ENCODE peak calls at places on chromosomes 4 and X, in seven cellular contexts. One of them, this sample, is unnamed.

GRCh38 chrX:151801980-151802379 is 67.4 kb downstream of the CNGA2 start:
- DNase-seq in esophagus muscularis mucosa: no peak
- DNase-seq in transverse colon: no peak
- DNase-seq in GM23338: peak; percentile 17
- DNase-seq in GM12878: no peak
- DNase-seq in suprapubic skin: no peak
- DNase-seq in stomach: no peak
- DNase-seq in this sample: no peak

GRCh38 chr4:26751004-26751403 is 109.6 kb upstream of the STIM2 start:
- DNase-seq in esophagus muscularis mucosa: no peak
- DNase-seq in transverse colon: no peak
- DNase-seq in GM12878: no peak
- DNase-seq in GM23338: no peak
- DNase-seq in stomach: no peak
- DNase-seq in suprapubic skin: no peak
- DNase-seq in this sample: no peak

GRCh38 chr4:40190880-40191815 is 5.7 kb upstream of the RHOH start:
- DNase-seq in GM12878: no peak
- DNase-seq in transverse colon: no peak
- DNase-seq in suprapubic skin: no peak
- DNase-seq in GM23338: no peak
- DNase-seq in esophagus muscularis mucosa: no peak
- DNase-seq in stomach: no peak
- DNase-seq in this sample: peak; percentile 58

GRCh38 chr4:118290951-118291350 is 61.9 kb downstream of the PRSS12 start:
- DNase-seq in transverse colon: no peak
- DNase-seq in stomach: no peak
- DNase-seq in suprapubic skin: no peak
- DNase-seq in esophagus muscularis mucosa: no peak
- DNase-seq in GM23338: no peak
- DNase-seq in GM12878: no peak
- DNase-seq in this sample: no peak

GRCh38 chr4:109359040-109359646 is 56.7 kb upstream of the COL25A1 start:
- DNase-seq in GM12878: peak; percentile 19
- DNase-seq in stomach: no peak
- DNase-seq in suprapubic skin: no peak
- DNase-seq in transverse colon: no peak
- DNase-seq in esophagus muscularis mucosa: no peak
- DNase-seq in GM23338: no peak
- DNase-seq in this sample: no peak

GRCh38 chr4:7419961-7420660 is 14.6 kb downstream of the PSAPL1 start:
- DNase-seq in GM23338: no peak
- DNase-seq in transverse colon: no peak
- DNase-seq in esophagus muscularis mucosa: no peak
- DNase-seq in GM12878: no peak
- DNase-seq in suprapubic skin: peak; percentile 73
- DNase-seq in stomach: peak; percentile 4
- DNase-seq in this sample: no peak

GRCh38 chr4:26192921-26193894 is 127.6 kb upstream of the RBPJ start:
- DNase-seq in esophagus muscularis mucosa: no peak
- DNase-seq in stomach: no peak
- DNase-seq in GM23338: no peak
- DNase-seq in suprapubic skin: no peak
- DNase-seq in GM12878: no peak
- DNase-seq in transverse colon: no peak
- DNase-seq in this sample: no peak

GRCh38 chr4:183840311-183840710 is 64.8 kb upstream of the STOX2 start:
- DNase-seq in suprapubic skin: no peak
- DNase-seq in esophagus muscularis mucosa: no peak
- DNase-seq in transverse colon: peak; percentile 81
- DNase-seq in stomach: peak; percentile 88
- DNase-seq in GM12878: peak; percentile 5
- DNase-seq in GM23338: peak; percentile 95
- DNase-seq in this sample: peak; percentile 77

GRCh38 chr4:44725166-44725565 is 1.2 kb downstream of the GNPDA2 start:
- DNase-seq in GM12878: no peak
- DNase-seq in stomach: no peak
- DNase-seq in GM23338: no peak
- DNase-seq in transverse colon: no peak
- DNase-seq in esophagus muscularis mucosa: no peak
- DNase-seq in suprapubic skin: no peak
- DNase-seq in this sample: no peak

GRCh38 chr4:184472540-184473264 is 1.6 kb downstream of the IRF2 start:
- DNase-seq in transverse colon: peak; percentile 92
- DNase-seq in stomach: peak; percentile 92
- DNase-seq in suprapubic skin: peak; percentile 89
- DNase-seq in GM12878: no peak
- DNase-seq in esophagus muscularis mucosa: peak; percentile 94
- DNase-seq in GM23338: peak; percentile 79
- DNase-seq in this sample: peak; percentile 50

GRCh38 chr4:182265881-182266280 is 22.7 kb downstream of the TENM3 start:
- DNase-seq in suprapubic skin: no peak
- DNase-seq in stomach: no peak
- DNase-seq in GM12878: no peak
- DNase-seq in transverse colon: no peak
- DNase-seq in esophagus muscularis mucosa: no peak
- DNase-seq in GM23338: peak; percentile 54
- DNase-seq in this sample: no peak

GRCh38 chr4:139973611-139974010 is 180.4 kb downstream of the MAML3 start:
- DNase-seq in transverse colon: no peak
- DNase-seq in GM23338: no peak
- DNase-seq in esophagus muscularis mucosa: no peak
- DNase-seq in suprapubic skin: no peak
- DNase-seq in GM12878: no peak
- DNase-seq in stomach: no peak
- DNase-seq in this sample: no peak

GRCh38 chr4:110449947-110450346 is 26.0 kb upstream of the ENPEP start:
- DNase-seq in stomach: no peak
- DNase-seq in GM23338: no peak
- DNase-seq in transverse colon: peak; percentile 82
- DNase-seq in esophagus muscularis mucosa: no peak
- DNase-seq in suprapubic skin: no peak
- DNase-seq in GM12878: no peak
- DNase-seq in this sample: no peak

GRCh38 chr4:127783026-127783769 is 1.1 kb downstream of the HSPA4L start:
- DNase-seq in stomach: peak; percentile 60
- DNase-seq in suprapubic skin: peak; percentile 86
- DNase-seq in GM12878: no peak
- DNase-seq in transverse colon: peak; percentile 65
- DNase-seq in esophagus muscularis mucosa: peak; percentile 92
- DNase-seq in GM23338: peak; percentile 69
- DNase-seq in this sample: peak; percentile 73

GRCh38 chrX:110418220-110418856 is 59.7 kb downstream of the RTL9 start:
- DNase-seq in stomach: peak; percentile 32
- DNase-seq in GM23338: peak; percentile 64
- DNase-seq in transverse colon: no peak
- DNase-seq in GM12878: no peak
- DNase-seq in esophagus muscularis mucosa: no peak
- DNase-seq in suprapubic skin: no peak
- DNase-seq in this sample: no peak

GRCh38 chr4:13678186-13678924 is 50.8 kb upstream of the BOD1L1 start:
- DNase-seq in GM12878: no peak
- DNase-seq in stomach: no peak
- DNase-seq in transverse colon: no peak
- DNase-seq in GM23338: no peak
- DNase-seq in esophagus muscularis mucosa: no peak
- DNase-seq in suprapubic skin: no peak
- DNase-seq in this sample: no peak

GRCh38 chr4:41009411-41009810 is 204.9 kb downstream of the APBB2 start:
- DNase-seq in suprapubic skin: no peak
- DNase-seq in stomach: no peak
- DNase-seq in GM23338: no peak
- DNase-seq in GM12878: no peak
- DNase-seq in esophagus muscularis mucosa: no peak
- DNase-seq in transverse colon: no peak
- DNase-seq in this sample: no peak

GRCh38 chrX:17007134-17007768 is 60.8 kb downstream of the REPS2 start:
- DNase-seq in transverse colon: no peak
- DNase-seq in suprapubic skin: no peak
- DNase-seq in esophagus muscularis mucosa: no peak
- DNase-seq in stomach: no peak
- DNase-seq in GM12878: no peak
- DNase-seq in GM23338: peak; percentile 44
- DNase-seq in this sample: no peak

DNA sequence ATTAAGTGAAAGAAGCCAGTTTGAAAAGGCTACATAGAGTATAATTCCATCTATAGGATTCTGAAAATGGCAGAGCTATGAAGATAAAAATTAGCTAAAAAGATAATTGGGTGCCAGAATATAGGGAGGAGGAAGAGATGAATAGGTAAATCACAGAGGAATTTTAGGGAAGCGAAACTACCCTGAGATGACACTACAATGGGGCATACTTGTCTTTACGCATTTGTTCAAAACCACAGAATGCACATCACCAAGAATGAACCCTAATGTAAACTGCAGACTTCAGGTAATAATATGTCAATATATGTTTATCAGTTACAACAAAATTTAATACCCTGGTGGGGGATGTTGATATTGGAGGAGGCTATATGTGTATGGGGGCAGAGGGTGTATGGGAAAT is 1342.9 kb downstream of the ADGRL3 start:
- DNase-seq in stomach: no peak
- DNase-seq in esophagus muscularis mucosa: no peak
- DNase-seq in GM23338: no peak
- DNase-seq in GM12878: no peak
- DNase-seq in transverse colon: no peak
- DNase-seq in suprapubic skin: no peak
- DNase-seq in this sample: no peak
- TF ChIP-seq POLR2AphosphoS5 in stomach: no peak
- TF ChIP-seq POLR2AphosphoS5 in esophagus muscularis mucosa: no peak
- TF ChIP-seq POLR2AphosphoS5 in GM23338: no peak
- TF ChIP-seq POLR2AphosphoS5 in GM12878: no peak
- TF ChIP-seq POLR2AphosphoS5 in transverse colon: no peak
- TF ChIP-seq POLR2AphosphoS5 in suprapubic skin: no peak
- TF ChIP-seq POLR2AphosphoS5 in this sample: no peak

DNA sequence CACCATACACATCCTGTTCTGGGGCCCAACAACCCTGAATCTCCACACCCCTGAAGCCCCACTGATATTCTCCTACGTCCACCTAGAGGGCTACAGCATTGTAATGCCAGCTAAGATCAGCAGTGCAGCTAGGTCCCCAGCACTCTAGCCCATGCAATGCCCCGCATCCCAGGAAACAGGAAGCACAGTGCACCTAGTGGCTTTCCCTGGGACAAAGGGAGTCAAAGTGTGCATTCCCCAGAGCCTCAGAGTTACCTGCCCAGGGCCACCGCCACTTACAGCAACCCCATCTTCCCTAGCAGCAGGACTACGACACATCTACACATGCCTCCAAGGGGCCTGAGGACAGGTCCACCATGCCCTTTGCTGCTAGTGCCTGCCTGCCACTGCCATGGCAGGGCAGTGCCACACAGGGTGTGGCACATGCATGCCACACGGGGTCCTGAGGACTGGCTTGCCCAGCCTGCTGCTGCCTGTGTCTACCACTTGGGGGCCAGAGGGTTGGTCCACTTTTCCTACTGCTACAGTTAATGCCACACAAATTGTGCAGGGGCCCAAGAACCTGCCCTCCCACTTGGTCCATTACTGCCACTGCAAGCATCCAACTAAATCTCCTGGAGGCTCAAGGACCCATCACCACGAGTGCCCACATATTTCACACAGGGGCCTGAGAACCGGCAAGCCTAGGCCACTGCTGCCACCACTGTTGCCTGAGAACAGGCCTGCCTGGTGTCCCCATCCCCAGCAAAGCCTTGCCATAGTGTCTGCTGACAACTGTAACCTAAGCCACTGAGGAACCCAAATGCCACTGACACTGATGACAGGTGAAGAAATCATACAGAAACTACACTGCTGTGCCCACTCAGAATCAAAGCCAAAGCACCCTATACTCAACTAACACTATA is 23.7 kb downstream of the TLR6 start:
- DNase-seq in transverse colon: no peak
- DNase-seq in stomach: no peak
- DNase-seq in GM23338: peak; percentile 38
- DNase-seq in suprapubic skin: no peak
- DNase-seq in esophagus muscularis mucosa: no peak
- DNase-seq in GM12878: no peak
- DNase-seq in this sample: no peak
- H3K36me3 ChIP-seq in transverse colon: no peaks in the 10 kb centered on the region
- H3K36me3 ChIP-seq in stomach: no peaks in the 10 kb centered on the region
- H3K36me3 ChIP-seq in GM23338: no peaks in the 10 kb centered on the region
- H3K36me3 ChIP-seq in suprapubic skin: no peaks in the 10 kb centered on the region
- H3K36me3 ChIP-seq in esophagus muscularis mucosa: no peaks in the 10 kb centered on the region
- H3K36me3 ChIP-seq in GM12878: peaks cover 3% of the 10 kb centered on the region
- H3K36me3 ChIP-seq in this sample: no peaks in the 10 kb centered on the region

DNA sequence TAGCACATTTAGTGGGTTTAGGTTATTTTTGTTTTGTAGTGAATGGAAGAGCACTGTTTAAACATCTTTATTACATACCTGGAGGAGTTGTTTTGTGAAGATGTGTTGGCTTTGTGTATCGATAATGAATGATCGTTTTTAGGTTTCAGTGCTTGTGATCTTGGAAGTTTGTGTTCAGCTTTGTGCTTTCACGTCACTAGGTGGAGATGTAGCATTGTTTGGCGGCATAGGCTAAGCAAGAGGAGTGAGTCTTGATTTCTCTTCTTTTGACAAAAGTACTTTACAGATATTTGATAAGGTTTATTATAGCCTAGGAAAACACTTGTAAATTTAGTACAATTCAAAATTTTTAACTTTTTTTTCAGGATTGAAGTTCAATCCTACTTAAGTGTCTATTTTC is 50.4 kb downstream of the PDK3 start:
- DNase-seq in stomach: no peak
- DNase-seq in suprapubic skin: no peak
- DNase-seq in esophagus muscularis mucosa: no peak
- DNase-seq in GM12878: no peak
- DNase-seq in GM23338: peak; percentile 34
- DNase-seq in transverse colon: no peak
- DNase-seq in this sample: no peak
- TF ChIP-seq CTCF in stomach: no peak
- TF ChIP-seq CTCF in suprapubic skin: no peak
- TF ChIP-seq CTCF in esophagus muscularis mucosa: peak; percentile 19
- TF ChIP-seq CTCF in GM12878: peak; percentile 23
- TF ChIP-seq CTCF in GM23338: peak; percentile 44
- TF ChIP-seq CTCF in transverse colon: no peak
- TF ChIP-seq CTCF in this sample: peak; percentile 6

GRCh38 chrX:68842781-68843581 is 14.2 kb downstream of the EFNB1 start:
- DNase-seq in transverse colon: peak; percentile 51
- DNase-seq in suprapubic skin: no peak
- DNase-seq in stomach: peak; percentile 39
- DNase-seq in esophagus muscularis mucosa: no peak
- DNase-seq in GM12878: no peak
- DNase-seq in GM23338: no peak
- DNase-seq in this sample: no peak
- TF ChIP-seq POLR2AphosphoS5 in transverse colon: no peak
- TF ChIP-seq POLR2AphosphoS5 in suprapubic skin: no peak
- TF ChIP-seq POLR2AphosphoS5 in stomach: no peak
- TF ChIP-seq POLR2AphosphoS5 in esophagus muscularis mucosa: no peak
- TF ChIP-seq POLR2AphosphoS5 in GM12878: no peak
- TF ChIP-seq POLR2AphosphoS5 in GM23338: no peak
- TF ChIP-seq POLR2AphosphoS5 in this sample: no peak

GRCh38 chr4:3239342-3239741 is 9.6 kb upstream of the MSANTD1 start:
- DNase-seq in esophagus muscularis mucosa: no peak
- DNase-seq in GM12878: no peak
- DNase-seq in transverse colon: no peak
- DNase-seq in GM23338: no peak
- DNase-seq in stomach: no peak
- DNase-seq in suprapubic skin: no peak
- DNase-seq in this sample: no peak
- H3K36me3 ChIP-seq in esophagus muscularis mucosa: peaks cover 81% of the 10 kb centered on the region
- H3K36me3 ChIP-seq in GM12878: peaks cover 38% of the 10 kb centered on the region
- H3K36me3 ChIP-seq in transverse colon: peaks cover 9% of the 10 kb centered on the region
- H3K36me3 ChIP-seq in GM23338: peaks cover 11% of the 10 kb centered on the region
- H3K36me3 ChIP-seq in stomach: peaks cover 46% of the 10 kb centered on the region
- H3K36me3 ChIP-seq in suprapubic skin: peaks cover 74% of the 10 kb centered on the region
- H3K36me3 ChIP-seq in this sample: peaks cover 22% of the 10 kb centered on the region

This sample was measured in prostate gland.